ENCODE peak calls at places on chromosome 13, in nine cellular contexts. S, U, Y, G, N, K, Z, H and X are unnamed samples.
A peak's percentile ranks its signal among the peaks of the same experiment; 100 is the strongest.

GRCh38 chr13:110126391-110126961 is 180.5 kb downstream of the COL4A1 start:
- DNase-seq in H (no peak), Y (no peak), N (no peak), S (peak; percentile 77), K (no peak), Z (peak; percentile 82), U (no peak), G (no peak), X (peak; percentile 92)

GRCh38 chr13:40390290-40391008 is 276.0 kb downstream of the FOXO1 start:
- DNase-seq in N (no peak), G (no peak), K (no peak), S (no peak), H (no peak), Y (no peak), U (no peak), Z (no peak), X (peak; percentile 75)

GRCh38 chr13:20391597-20392452 is 133.8 kb downstream of the CRYL1 start:
- DNase-seq in K (no peak), N (no peak), Y (no peak), S (peak; percentile 76), Z (no peak), U (peak; percentile 47), H (no peak), G (no peak), X (no peak)

GRCh38 chr13:48400820-48401219 is 12.1 kb downstream of the LPAR6 start:
- DNase-seq in K (no peak), N (peak; percentile 25), Y (no peak), S (no peak), U (no peak), H (no peak), Z (no peak), G (no peak), X (no peak)

GRCh38 chr13:60969659-60970058 is 446.0 kb downstream of the PCDH20 start:
- DNase-seq in S (no peak), Z (no peak), N (no peak), K (no peak), U (no peak), Y (no peak), G (no peak), H (no peak), X (no peak)

GRCh38 chr13:66222127-66222526 is 1008.0 kb downstream of the PCDH9 start:
- DNase-seq in G (no peak), S (no peak), N (no peak), U (no peak), Y (no peak), H (no peak), Z (no peak), K (no peak), X (no peak)

GRCh38 chr13:85969331-85969730 is 170.1 kb upstream of the SLITRK6 start:
- DNase-seq in G (no peak), K (no peak), S (no peak), Y (no peak), H (no peak), U (no peak), N (no peak), Z (no peak), X (no peak)

GRCh38 chr13:40271931-40272775 is 394.3 kb downstream of the FOXO1 start:
- DNase-seq in Y (peak; percentile 38), H (no peak), U (no peak), K (peak; percentile 87), G (peak; percentile 49), Z (peak; percentile 93), N (no peak), S (no peak), X (no peak)

GRCh38 chr13:40340368-40341085 is 325.9 kb downstream of the FOXO1 start:
- DNase-seq in U (no peak), Y (no peak), H (no peak), S (no peak), N (no peak), G (no peak), Z (no peak), K (no peak), X (no peak)

GRCh38 chr13:41179593-41180250 is 14.6 kb downstream of the KBTBD7 start:
- DNase-seq in G (no peak), U (no peak), N (no peak), K (no peak), H (no peak), Y (no peak), Z (no peak), S (no peak), X (no peak)

GRCh38 chr13:84834201-84834600 is 951.9 kb upstream of the SLITRK1 start:
- DNase-seq in S (no peak), K (no peak), Y (no peak), N (no peak), H (no peak), G (no peak), U (no peak), Z (no peak), X (no peak)

GRCh38 chr13:48221301-48222190 is 11.5 kb upstream of the ITM2B start:
- DNase-seq in U (no peak), H (no peak), N (no peak), Z (peak; percentile 68), K (no peak), Y (no peak), G (no peak), S (no peak), X (no peak)

GRCh38 chr13:50798923-50799322 is 44.6 kb downstream of the DLEU7 start:
- DNase-seq in U (no peak), K (no peak), S (no peak), N (no peak), H (no peak), Z (no peak), Y (no peak), G (no peak), X (no peak)

GRCh38 chr13:70107125-70107497 is 515 bp upstream of the ATXN8OS start:
- DNase-seq in N (no peak), S (no peak), K (no peak), Y (no peak), G (no peak), U (peak; percentile 5), H (no peak), Z (no peak), X (no peak)

GRCh38 chr13:93496985-93497673 is 270.5 kb downstream of the GPC6 start:
- DNase-seq in Z (no peak), Y (no peak), G (no peak), K (no peak), N (no peak), H (no peak), S (no peak), U (peak; percentile 77), X (no peak)

GRCh38 chr13:37427843-37428494 is 170.6 kb downstream of the POSTN start:
- DNase-seq in Y (no peak), U (no peak), H (no peak), K (no peak), Z (no peak), N (no peak), S (no peak), G (no peak), X (no peak)

GRCh38 chr13:109345433-109345941 is 440.9 kb downstream of the IRS2 start:
- DNase-seq in U (peak; percentile 75), N (no peak), H (no peak), Z (no peak), K (no peak), S (no peak), Y (no peak), G (no peak), X (no peak)

GRCh38 chr13:91520952-91521351 is 122.5 kb downstream of the GPC5 start:
- DNase-seq in Y (no peak), U (no peak), G (no peak), Z (no peak), N (no peak), H (no peak), K (no peak), S (no peak), X (no peak)

GRCh38 chr13:94323746-94324408 is 155.6 kb downstream of the DCT start:
- DNase-seq in S (no peak), Y (no peak), G (no peak), H (no peak), K (no peak), U (no peak), N (no peak), Z (no peak), X (no peak)

GRCh38 chr13:101529419-101529818 is 76.9 kb downstream of the ITGBL1 start:
- DNase-seq in G (no peak), H (no peak), N (no peak), U (no peak), Y (no peak), S (no peak), Z (no peak), K (peak; percentile 68), X (no peak)

GRCh38 chr13:67299731-67300130 is 69.6 kb upstream of the PCDH9 start:
- DNase-seq in H (no peak), S (no peak), G (no peak), N (no peak), Z (no peak), Y (no peak), K (no peak), U (no peak), X (no peak)
- TF ChIP-seq EP300 in H (no peak), S (no peak), G (no peak), N (no peak), Z (no peak), Y (no peak), K (no peak), U (no peak), X (no peak)

DNA sequence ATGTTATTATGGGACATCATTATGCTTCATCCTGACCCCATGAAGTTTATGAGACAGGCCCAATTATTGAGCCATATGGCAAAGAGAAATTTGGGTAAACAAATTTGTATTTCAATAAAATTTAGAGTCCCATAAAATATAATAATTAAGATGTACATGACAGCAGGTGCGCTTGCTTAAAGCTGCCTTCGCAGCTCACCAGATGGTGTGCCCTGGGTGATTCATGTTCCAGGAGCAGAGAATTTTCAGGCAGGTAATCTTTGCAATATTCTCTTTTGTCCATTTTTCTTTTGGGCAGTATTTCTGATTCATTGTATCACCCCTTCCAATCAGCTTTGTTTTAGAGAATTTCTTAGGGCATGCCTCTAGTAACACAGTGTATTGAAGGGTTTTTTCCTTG is 39.6 kb upstream of the WASF3 start:
- DNase-seq in S (no peak), Z (no peak), H (no peak), Y (no peak), K (no peak), G (no peak), N (no peak), U (no peak), X (no peak)
- TF ChIP-seq POLR2AphosphoS5 in S (no peak), Z (no peak), H (no peak), Y (no peak), K (no peak), G (no peak), N (no peak), U (no peak), X (no peak)

DNA sequence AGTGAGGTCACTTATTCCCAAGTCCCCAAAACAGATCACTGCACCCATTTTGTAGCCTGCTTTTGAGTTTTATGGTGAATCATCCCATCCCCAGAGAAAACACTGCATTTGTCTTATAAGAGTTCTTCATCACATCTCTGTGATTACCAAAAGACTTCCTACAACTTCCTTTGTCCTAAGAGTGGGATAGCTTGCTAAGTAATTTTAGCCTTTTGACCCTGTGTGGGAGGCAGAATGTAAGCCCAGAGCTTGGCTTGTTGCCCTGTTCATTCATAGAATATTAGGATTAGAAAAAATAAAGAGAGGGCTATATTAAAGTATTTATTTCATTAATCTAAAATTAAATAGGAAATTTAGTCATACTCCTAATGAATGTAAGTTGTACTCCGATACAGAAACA is 213.3 kb downstream of the MZT1 start:
- DNase-seq in K (no peak), H (no peak), Z (no peak), U (no peak), S (no peak), G (no peak), N (no peak), Y (no peak), X (no peak)
- TF ChIP-seq EP300 in K (no peak), H (no peak), Z (no peak), U (no peak), S (no peak), G (no peak), N (no peak), Y (no peak), X (no peak)

GRCh38 chr13:24203726-24204295 is 43.3 kb downstream of the SPATA13 start:
- DNase-seq in S (no peak), Y (no peak), G (no peak), U (no peak), Z (no peak), N (no peak), H (no peak), K (no peak), X (no peak)
- TF ChIP-seq POLR2AphosphoS5 in S (no peak), Y (no peak), G (no peak), U (no peak), Z (no peak), N (no peak), H (no peak), K (no peak), X (no peak)